ENCODE peak calls at places on chromosomes 16 and 17, in eight cellular contexts. Z is stomach; W is dorsolateral prefrontal cortex; F is OCI-LY7; Q is lower leg skin; U is CD8-positive, alpha-beta T cell; X is astrocyte of the spinal cord; I is fibroblast of lung. D is an unnamed sample.

GRCh38 chr16:53922805-53923645 is 219.1 kb downstream of the FTO start:
- DNase-seq in Z (no peak), W (no peak), F (no peak), Q (no peak), U (no peak), X (peak), I (peak), D (no peak)

GRCh38 chr16:10971560-10971961 is 27.2 kb downstream of the CLEC16A start:
- DNase-seq in Z (no peak), W (no peak), F (peak), Q (peak), U (no peak), X (peak), I (peak), D (peak)

GRCh38 chr16:84933774-84934571 is 77.4 kb downstream of the ZDHHC7 start:
- DNase-seq in Z (no peak), W (peak), F (no peak), Q (no peak), U (no peak), X (no peak), I (peak), D (peak)

GRCh38 chr17:49045376-49045775 is 48.2 kb downstream of the IGF2BP1 start:
- DNase-seq in Z (no peak), W (no peak), F (no peak), Q (no peak), U (no peak), X (no peak), I (peak), D (no peak)

GRCh38 chr16:66295191-66295590 is 71.3 kb upstream of the CDH5 start:
- DNase-seq in Z (peak), W (no peak), F (no peak), Q (no peak), U (no peak), X (no peak), I (no peak), D (no peak)

GRCh38 chr17:77370536-77370935 is 229.8 kb downstream of the SEC14L1 start:
- DNase-seq in Z (no peak), W (no peak), F (no peak), Q (no peak), U (no peak), X (no peak), I (no peak), D (no peak)

GRCh38 chr17:2041561-2042354 is at the start of gene OVCA2:
- DNase-seq in Z (peak), W (peak), F (peak), Q (peak), U (peak), X (peak), I (peak), D (peak)

GRCh38 chr16:68685685-68686478 is 40.8 kb downstream of the CDH3 start:
- DNase-seq in Z (no peak), W (no peak), F (no peak), Q (no peak), U (no peak), X (no peak), I (no peak), D (no peak)

GRCh38 chr17:74160656-74161500 is 42.6 kb upstream of the RPL38 start:
- DNase-seq in Z (no peak), W (no peak), F (no peak), Q (no peak), U (no peak), X (no peak), I (no peak), D (no peak)

GRCh38 chr17:74305865-74306654 is 20.0 kb upstream of the KIF19 start:
- DNase-seq in Z (no peak), W (no peak), F (no peak), Q (no peak), U (no peak), X (no peak), I (peak), D (no peak)

GRCh38 chr17:42744806-42745617 is at the start of gene EZH1:
- DNase-seq in Z (peak), W (peak), F (peak), Q (peak), U (peak), X (peak), I (peak), D (peak)

GRCh38 chr17:42748202-42748905 is 3.5 kb upstream of the EZH1 start:
- DNase-seq in Z (no peak), W (no peak), F (no peak), Q (peak), U (no peak), X (no peak), I (no peak), D (peak)

GRCh38 chr17:42751628-42752027 is 6.8 kb upstream of the EZH1 start:
- DNase-seq in Z (no peak), W (no peak), F (no peak), Q (no peak), U (no peak), X (no peak), I (no peak), D (no peak)

GRCh38 chr17:42750730-42751356 is 6.0 kb upstream of the EZH1 start:
- DNase-seq in Z (no peak), W (no peak), F (no peak), Q (no peak), U (no peak), X (no peak), I (no peak), D (peak)

GRCh38 chr17:42748906-42749798 is 4.3 kb upstream of the EZH1 start:
- DNase-seq in Z (peak), W (no peak), F (no peak), Q (no peak), U (no peak), X (no peak), I (no peak), D (no peak)
- TF ChIP-seq CTCF in Z (no peak), W (no peak), F (no peak), Q (no peak), U (no peak), X (no peak), I (no peak), D (no peak)

GRCh38 chr16:78133919-78134318 is 34.5 kb downstream of the WWOX start:
- DNase-seq in Z (no peak), W (no peak), F (no peak), Q (no peak), U (no peak), X (no peak), I (no peak), D (no peak)
- TF ChIP-seq CTCF in Z (no peak), W (no peak), F (no peak), Q (no peak), U (no peak), X (no peak), I (no peak), D (no peak)

GRCh38 chr17:17870292-17870691 is 33.5 kb upstream of the SREBF1 start:
- DNase-seq in Z (no peak), W (no peak), F (peak), Q (no peak), U (no peak), X (no peak), I (no peak), D (no peak)
- TF ChIP-seq CTCF in Z (no peak), W (no peak), F (peak), Q (no peak), U (no peak), X (no peak), I (no peak), D (no peak)

GRCh38 chr17:14813649-14814048 is 451.5 kb downstream of the PMP22 start:
- DNase-seq in Z (no peak), W (no peak), F (peak), Q (no peak), U (no peak), X (no peak), I (no peak), D (peak)
- TF ChIP-seq CTCF in Z (no peak), W (no peak), F (peak), Q (no peak), U (no peak), X (no peak), I (no peak), D (peak)

GRCh38 chr16:89613101-89613953 is at the start of gene DPEP1:
- DNase-seq in Z (no peak), W (no peak), F (no peak), Q (no peak), U (no peak), X (no peak), I (no peak), D (no peak)
- TF ChIP-seq CTCF in Z (no peak), W (no peak), F (no peak), Q (no peak), U (no peak), X (no peak), I (no peak), D (no peak)

GRCh38 chr17:80292557-80292956 is 31.9 kb downstream of the RNF213 start:
- DNase-seq in Z (no peak), W (no peak), F (no peak), Q (no peak), U (no peak), X (no peak), I (no peak), D (no peak)
- TF ChIP-seq CTCF in Z (no peak), W (no peak), F (no peak), Q (no peak), U (no peak), X (peak), I (no peak), D (no peak)

DNA sequence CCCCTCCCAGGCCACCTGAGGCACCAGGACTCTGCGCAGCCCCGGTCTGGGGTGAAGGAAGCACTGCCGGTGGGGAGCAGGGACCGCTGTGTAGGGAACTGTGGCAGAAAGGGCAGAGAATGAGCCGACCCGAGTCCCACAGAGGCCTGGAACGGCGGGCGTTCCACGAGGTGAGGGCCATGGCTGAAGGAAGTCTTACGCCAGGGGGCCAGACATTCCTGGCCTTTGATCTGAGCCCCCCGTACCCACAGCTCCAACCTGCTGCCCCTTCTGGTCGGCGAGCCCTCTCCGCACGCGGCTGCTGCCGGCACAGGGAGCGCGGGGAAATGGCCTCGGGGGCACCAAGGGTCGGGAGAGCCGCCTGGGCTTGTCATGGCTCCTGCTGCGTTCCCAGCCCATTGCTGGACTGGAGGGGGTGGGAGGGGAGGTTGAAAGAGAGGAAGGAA is 1.4 kb upstream of the WNT3 start:
- DNase-seq in Z (no peak), W (no peak), F (no peak), Q (no peak), U (no peak), X (no peak), I (no peak), D (no peak)
- TF ChIP-seq CTCF in Z (no peak), W (no peak), F (no peak), Q (no peak), U (no peak), X (no peak), I (no peak), D (no peak)

GRCh38 chr16:2499454-2499853 is 14.3 kb upstream of the ATP6V0C start:
- DNase-seq in Z (no peak), W (no peak), F (no peak), Q (no peak), U (no peak), X (no peak), I (no peak), D (no peak)

GRCh38 chr16:2500937-2501750 is 12.6 kb upstream of the ATP6V0C start:
- DNase-seq in Z (peak), W (peak), F (peak), Q (no peak), U (peak), X (peak), I (peak), D (peak)

GRCh38 chr16:2499890-2500633 is 13.7 kb upstream of the ATP6V0C start:
- DNase-seq in Z (no peak), W (no peak), F (no peak), Q (no peak), U (no peak), X (no peak), I (no peak), D (no peak)

GRCh38 chr16:2501938-2502900 is 11.5 kb upstream of the ATP6V0C start:
- DNase-seq in Z (no peak), W (no peak), F (no peak), Q (no peak), U (no peak), X (no peak), I (no peak), D (no peak)

DNA sequence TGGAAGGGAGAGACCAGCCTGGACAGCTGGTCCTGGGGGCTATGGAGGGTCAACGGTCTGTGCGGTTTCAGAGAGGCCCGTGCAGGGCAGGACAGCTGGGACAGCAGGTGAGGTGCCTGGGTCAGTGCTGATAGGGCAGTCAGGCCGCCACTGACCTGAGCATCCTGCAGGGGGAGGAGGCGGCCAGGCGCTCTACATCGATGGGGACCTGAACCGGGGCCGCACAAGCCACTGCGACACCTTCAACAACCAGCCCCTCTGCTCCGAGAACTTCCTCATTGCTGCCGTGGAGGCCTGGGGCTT is 13.2 kb upstream of the ATP6V0C start:
- DNase-seq in Z (no peak), W (no peak), F (no peak), Q (no peak), U (no peak), X (no peak), I (no peak), D (no peak)
- TF ChIP-seq CTCF in Z (no peak), W (no peak), F (no peak), Q (no peak), U (no peak), X (no peak), I (no peak), D (no peak)

DNA sequence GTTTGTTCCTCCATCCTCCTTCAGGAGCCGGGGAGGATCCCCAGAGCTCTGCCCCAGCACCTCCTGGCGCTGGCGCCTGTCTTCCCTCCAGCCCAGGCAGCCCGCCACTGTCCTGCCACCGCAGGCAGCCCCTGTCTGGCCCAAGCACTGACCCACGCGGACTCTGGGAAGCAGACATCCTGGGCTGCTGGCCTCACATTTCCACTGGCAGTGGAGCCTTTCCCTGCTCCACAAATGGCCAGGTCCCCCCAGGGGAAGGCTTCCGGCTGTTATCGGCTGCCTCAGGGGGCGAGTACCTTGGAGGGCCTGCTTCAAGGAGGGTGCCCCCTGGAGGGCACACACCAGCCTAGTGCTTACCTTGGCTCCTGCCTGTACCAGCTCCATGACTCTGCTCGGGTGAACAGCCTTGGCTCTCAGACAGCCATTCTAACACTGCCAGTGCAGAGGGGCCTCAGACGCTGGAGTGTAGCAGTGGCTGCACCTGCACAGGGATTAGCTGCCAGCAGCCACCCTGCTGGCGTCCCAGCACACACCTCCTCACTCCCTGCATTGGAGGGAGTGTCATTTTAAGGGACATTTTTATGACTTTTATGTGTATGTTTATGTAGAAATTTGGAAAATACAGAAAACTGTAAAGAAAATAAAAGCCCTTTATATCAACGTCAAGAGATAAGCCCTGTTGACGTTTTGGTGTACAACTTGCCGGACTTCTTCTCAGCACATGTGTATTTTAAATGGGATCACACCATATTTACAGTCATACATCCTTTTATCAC is 21.0 kb downstream of the ACE start:
- DNase-seq in Z (no peak), W (no peak), F (peak), Q (no peak), U (no peak), X (no peak), I (peak), D (no peak)
- TF ChIP-seq CTCF in Z (no peak), W (no peak), F (peak), Q (no peak), U (no peak), X (no peak), I (no peak), D (peak)